ENCODE peak calls at places on chromosomes 6 and 20, in four cellular contexts. One of them, this sample, is unnamed.

GRCh38 chr6:81727876-81728517 is 24.5 kb downstream of the TENT5A start:
- DNase-seq in heart left ventricle: no peak
- DNase-seq in ovary: no peak
- DNase-seq in breast epithelium: peak; percentile 52
- DNase-seq in this sample: no peak

GRCh38 chr6:170209354-170210025 is 81.4 kb downstream of the DLL1 start:
- DNase-seq in heart left ventricle: peak; percentile 9
- DNase-seq in ovary: peak; percentile 13
- DNase-seq in breast epithelium: no peak
- DNase-seq in this sample: peak; percentile 10

GRCh38 chr20:5056801-5057599 is 55.7 kb upstream of the SLC23A2 start:
- DNase-seq in heart left ventricle: peak; percentile 36
- DNase-seq in ovary: no peak
- DNase-seq in breast epithelium: no peak
- DNase-seq in this sample: peak; percentile 63

GRCh38 chr20:2509468-2509781 is 710 bp upstream of the ZNF343 start:
- DNase-seq in heart left ventricle: no peak
- DNase-seq in ovary: no peak
- DNase-seq in breast epithelium: no peak
- DNase-seq in this sample: no peak

GRCh38 chr20:61956396-61957342 is 109.0 kb downstream of the TAF4 start:
- DNase-seq in ovary: peak; percentile 58
- DNase-seq in heart left ventricle: no peak
- DNase-seq in breast epithelium: no peak
- DNase-seq in this sample: peak; percentile 10

GRCh38 chr6:151731313-151731712 is 76.2 kb upstream of the ESR1 start:
- DNase-seq in ovary: no peak
- DNase-seq in heart left ventricle: no peak
- DNase-seq in breast epithelium: no peak
- DNase-seq in this sample: no peak

GRCh38 chr6:106972500-106972899 is 2.0 kb downstream of the CD24 start:
- DNase-seq in heart left ventricle: no peak
- DNase-seq in ovary: no peak
- DNase-seq in breast epithelium: no peak
- DNase-seq in this sample: no peak

GRCh38 chr20:14498809-14499208 is 161.4 kb upstream of the FLRT3 start:
- DNase-seq in ovary: no peak
- DNase-seq in heart left ventricle: no peak
- DNase-seq in breast epithelium: no peak
- DNase-seq in this sample: no peak

GRCh38 chr20:20206788-20207187 is 154.5 kb downstream of the CFAP61 start:
- DNase-seq in breast epithelium: no peak
- DNase-seq in ovary: no peak
- DNase-seq in heart left ventricle: no peak
- DNase-seq in this sample: no peak

GRCh38 chr6:102488729-102489128 is 1095.2 kb downstream of the GRIK2 start:
- DNase-seq in breast epithelium: no peak
- DNase-seq in ovary: no peak
- DNase-seq in heart left ventricle: no peak
- DNase-seq in this sample: no peak

GRCh38 chr6:81720427-81720826 is 32.1 kb downstream of the TENT5A start:
- DNase-seq in ovary: no peak
- DNase-seq in heart left ventricle: no peak
- DNase-seq in breast epithelium: no peak
- DNase-seq in this sample: no peak

GRCh38 chr20:16479666-16480065 is 93.6 kb downstream of the KIF16B start:
- DNase-seq in ovary: no peak
- DNase-seq in breast epithelium: no peak
- DNase-seq in heart left ventricle: no peak
- DNase-seq in this sample: no peak

GRCh38 chr20:5933802-5934436 is 16.4 kb downstream of the TRMT6 start:
- DNase-seq in heart left ventricle: no peak
- DNase-seq in ovary: no peak
- DNase-seq in breast epithelium: no peak
- DNase-seq in this sample: no peak

GRCh38 chr6:154613137-154613676 is 102.7 kb upstream of the CNKSR3 start:
- DNase-seq in heart left ventricle: no peak
- DNase-seq in breast epithelium: no peak
- DNase-seq in ovary: no peak
- DNase-seq in this sample: no peak

GRCh38 chr6:132023490-132023889 is 72.3 kb upstream of the CCN2 start:
- DNase-seq in breast epithelium: no peak
- DNase-seq in ovary: no peak
- DNase-seq in heart left ventricle: no peak
- DNase-seq in this sample: no peak

GRCh38 chr6:42279144-42279781 is 61.6 kb upstream of the MRPS10 start:
- DNase-seq in breast epithelium: no peak
- DNase-seq in ovary: peak; percentile 61
- DNase-seq in heart left ventricle: no peak
- DNase-seq in this sample: no peak

GRCh38 chr6:72621243-72622093 is at the start of gene KCNQ5:
- DNase-seq in ovary: no peak
- DNase-seq in heart left ventricle: peak; percentile 17
- DNase-seq in breast epithelium: no peak
- DNase-seq in this sample: no peak

GRCh38 chr20:32560989-32561830 is 23.9 kb downstream of the NOL4L start:
- DNase-seq in breast epithelium: no peak
- DNase-seq in heart left ventricle: no peak
- DNase-seq in ovary: no peak
- DNase-seq in this sample: no peak

GRCh38 chr6:31087494-31088089 is 24.8 kb downstream of the C6orf15 start:
- DNase-seq in ovary: peak; percentile 84
- DNase-seq in heart left ventricle: peak; percentile 84
- DNase-seq in breast epithelium: peak; percentile 86
- DNase-seq in this sample: peak; percentile 83

GRCh38 chr20:32672982-32673727 is 586 bp downstream of the C20orf203 start:
- DNase-seq in ovary: no peak
- DNase-seq in breast epithelium: no peak
- DNase-seq in heart left ventricle: no peak
- DNase-seq in this sample: no peak

GRCh38 chr6:148388477-148388876 is 45.8 kb downstream of the SASH1 start:
- DNase-seq in breast epithelium: no peak
- DNase-seq in ovary: no peak
- DNase-seq in heart left ventricle: no peak
- DNase-seq in this sample: no peak

GRCh38 chr20:1721687-1722512 is 64.3 kb upstream of the SIRPG start:
- DNase-seq in breast epithelium: no peak
- DNase-seq in ovary: no peak
- DNase-seq in heart left ventricle: no peak
- DNase-seq in this sample: no peak

GRCh38 chr20:1931830-1932229 is 36.6 kb downstream of the SIRPA start:
- DNase-seq in heart left ventricle: no peak
- DNase-seq in breast epithelium: no peak
- DNase-seq in ovary: no peak
- DNase-seq in this sample: no peak

GRCh38 chr6:30821862-30822784 is 62.2 kb upstream of the DDR1 start:
- DNase-seq in heart left ventricle: no peak
- DNase-seq in breast epithelium: no peak
- DNase-seq in ovary: no peak
- DNase-seq in this sample: no peak

GRCh38 chr6:112680076-112680475 is 332.9 kb downstream of the RFPL4B start:
- DNase-seq in ovary: no peak
- DNase-seq in heart left ventricle: no peak
- DNase-seq in breast epithelium: no peak
- DNase-seq in this sample: no peak

GRCh38 chr20:15012551-15012950 is 675.1 kb upstream of the FLRT3 start:
- DNase-seq in breast epithelium: no peak
- DNase-seq in ovary: no peak
- DNase-seq in heart left ventricle: no peak
- DNase-seq in this sample: no peak

GRCh38 chr6:35058827-35059522 is 82.2 kb downstream of the TCP11 start:
- DNase-seq in heart left ventricle: no peak
- DNase-seq in ovary: no peak
- DNase-seq in breast epithelium: no peak
- DNase-seq in this sample: no peak

GRCh38 chr20:44966030-44966961 is at the start of gene STK4:
- DNase-seq in breast epithelium: peak; percentile 91
- DNase-seq in heart left ventricle: peak; percentile 94
- DNase-seq in ovary: peak; percentile 96
- DNase-seq in this sample: peak; percentile 98
- TF ChIP-seq CTCF in breast epithelium: peak; percentile 55
- TF ChIP-seq CTCF in heart left ventricle: peak; percentile 64
- TF ChIP-seq CTCF in ovary: no peak
- TF ChIP-seq CTCF in this sample: no peak

DNA sequence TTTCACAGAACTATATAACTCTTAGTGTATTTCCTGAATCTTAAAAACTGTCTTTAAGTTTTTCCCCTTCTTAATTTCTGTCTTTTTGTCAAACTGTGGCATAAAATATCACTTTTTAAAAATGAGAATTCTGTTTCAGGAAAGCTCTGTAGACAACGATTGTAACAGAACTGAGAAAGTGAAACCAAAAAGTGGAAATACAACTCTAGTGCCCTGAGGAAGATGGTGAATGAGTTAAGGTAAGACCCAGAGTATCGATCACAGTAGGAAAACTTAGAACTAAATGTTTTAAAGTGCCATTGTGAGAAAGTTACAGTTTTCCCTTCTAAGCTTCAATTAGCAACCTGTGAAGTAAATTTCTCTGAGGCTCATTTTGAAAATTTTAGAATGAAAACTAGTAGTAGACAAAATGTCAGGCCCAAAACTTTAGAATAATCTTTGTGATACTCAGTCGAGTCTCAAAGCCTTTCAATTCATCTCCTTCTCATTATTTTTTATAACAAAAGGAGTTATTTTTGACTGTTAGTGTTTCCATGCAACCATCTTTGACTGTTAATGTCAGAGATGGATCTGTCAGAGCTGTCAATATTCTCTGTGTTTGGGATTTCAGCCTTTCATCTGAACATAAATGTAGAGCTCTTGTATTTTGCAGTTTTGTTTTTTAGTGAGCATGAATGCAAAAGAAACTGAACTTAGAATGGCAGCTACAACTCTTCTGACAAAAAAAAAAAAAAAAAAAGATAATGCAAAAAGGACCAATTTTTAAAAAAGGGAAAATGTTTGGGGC is 19.0 kb upstream of the TRDN start:
- DNase-seq in breast epithelium: no peak
- DNase-seq in ovary: no peak
- DNase-seq in heart left ventricle: no peak
- DNase-seq in this sample: no peak
- H3K4me3 ChIP-seq in breast epithelium: peak overlapping the region; percentile 24
- H3K4me3 ChIP-seq in ovary: peak overlapping the region; percentile 8
- H3K4me3 ChIP-seq in heart left ventricle: no peak overlapping the region
- H3K4me3 ChIP-seq in this sample: no peak overlapping the region

GRCh38 chr20:370151-370600 is 10.4 kb upstream of the TRIB3 start:
- DNase-seq in breast epithelium: no peak
- DNase-seq in heart left ventricle: no peak
- DNase-seq in ovary: no peak
- DNase-seq in this sample: no peak
- TF ChIP-seq POLR2A in breast epithelium: no peak
- TF ChIP-seq POLR2A in heart left ventricle: no peak
- TF ChIP-seq POLR2A in ovary: no peak
- TF ChIP-seq POLR2A in this sample: no peak

GRCh38 chr20:47348539-47349142 is 7.9 kb downstream of the ZMYND8 start:
- DNase-seq in breast epithelium: no peak
- DNase-seq in ovary: no peak
- DNase-seq in heart left ventricle: no peak
- DNase-seq in this sample: no peak

GRCh38 chr20:47345214-47345613 is 11.3 kb downstream of the ZMYND8 start:
- DNase-seq in breast epithelium: no peak
- DNase-seq in heart left ventricle: no peak
- DNase-seq in ovary: no peak
- DNase-seq in this sample: no peak

GRCh38 chr20:47343007-47343472 is 13.5 kb downstream of the ZMYND8 start:
- DNase-seq in breast epithelium: no peak
- DNase-seq in heart left ventricle: no peak
- DNase-seq in ovary: no peak
- DNase-seq in this sample: no peak

GRCh38 chr20:47347661-47348462 is 8.6 kb downstream of the ZMYND8 start:
- DNase-seq in heart left ventricle: no peak
- DNase-seq in breast epithelium: no peak
- DNase-seq in ovary: no peak
- DNase-seq in this sample: no peak

DNA sequence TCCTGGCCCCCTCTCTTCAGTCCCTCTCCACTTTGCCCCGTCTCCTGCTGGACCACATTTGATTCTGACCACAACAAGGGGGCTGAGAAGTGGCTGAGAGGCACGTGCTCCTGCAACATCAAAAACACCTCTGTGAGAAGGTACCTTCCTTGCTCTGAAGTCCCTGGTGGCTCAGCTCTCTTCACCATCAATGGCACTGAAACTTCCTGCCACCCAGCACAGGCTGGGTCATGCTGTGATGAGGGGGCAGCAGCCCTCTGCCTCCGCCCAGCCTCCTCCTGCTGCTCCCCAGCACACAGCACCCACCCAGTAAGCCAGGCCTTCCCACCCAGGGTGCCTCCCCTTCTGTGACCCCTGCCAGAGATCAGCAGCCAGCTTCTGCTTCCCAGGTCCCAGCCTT is 10.3 kb downstream of the ZMYND8 start:
- DNase-seq in heart left ventricle: no peak
- DNase-seq in breast epithelium: no peak
- DNase-seq in ovary: no peak
- DNase-seq in this sample: no peak
- TF ChIP-seq CTCF in heart left ventricle: no peak
- TF ChIP-seq CTCF in breast epithelium: no peak
- TF ChIP-seq CTCF in ovary: no peak
- TF ChIP-seq CTCF in this sample: no peak